ENCODE peak calls at places on chromosome 5, in seven cellular contexts. J, L, Z, B, P, E and W are unnamed samples.

GRCh38 chr5:142833517-142834446 is 63.6 kb downstream of the ARHGAP26 start:
- DNase-seq in J (no peak), L (no peak), Z (no peak), B (no peak), P (no peak), E (no peak), W (no peak)

GRCh38 chr5:1367149-1367548 is 22.2 kb upstream of the CLPTM1L start:
- DNase-seq in J (no peak), L (no peak), Z (no peak), B (no peak), P (no peak), E (no peak), W (no peak)

GRCh38 chr5:159456722-159457462 is 126.6 kb upstream of the IL12B start:
- DNase-seq in J (no peak), L (peak; percentile 77), Z (no peak), B (peak; percentile 71), P (no peak), E (peak; percentile 63), W (no peak)

GRCh38 chr5:55187370-55187769 is 14.4 kb upstream of the CDC20B start:
- DNase-seq in J (no peak), L (peak; percentile 42), Z (no peak), B (peak; percentile 67), P (no peak), E (peak; percentile 54), W (no peak)

GRCh38 chr5:141951341-141951781 is 6.6 kb downstream of the PCDH12 start:
- DNase-seq in J (peak; percentile 58), L (no peak), Z (no peak), B (no peak), P (no peak), E (no peak), W (no peak)

GRCh38 chr5:43075319-43076293 is 35.5 kb upstream of the ANXA2R start:
- DNase-seq in J (no peak), L (no peak), Z (no peak), B (no peak), P (no peak), E (no peak), W (no peak)

GRCh38 chr5:82738681-82739080 is 338.5 kb downstream of the TMEM167A start:
- DNase-seq in J (no peak), L (no peak), Z (no peak), B (no peak), P (no peak), E (no peak), W (no peak)

GRCh38 chr5:157484768-157485167 is 24.8 kb downstream of the NIPAL4 start:
- DNase-seq in J (no peak), L (no peak), Z (no peak), B (no peak), P (no peak), E (no peak), W (no peak)

GRCh38 chr5:5658226-5658625 is 235.7 kb downstream of the ICE1 start:
- DNase-seq in J (no peak), L (no peak), Z (no peak), B (peak; percentile 27), P (no peak), E (no peak), W (no peak)

GRCh38 chr5:150905312-150905683 is 518 bp upstream of the ZNF300 start:
- DNase-seq in J (no peak), L (no peak), Z (no peak), B (no peak), P (no peak), E (no peak), W (no peak)

GRCh38 chr5:173395257-173395932 is 67.2 kb upstream of the STC2 start:
- DNase-seq in J (no peak), L (peak; percentile 17), Z (no peak), B (peak; percentile 9), P (no peak), E (no peak), W (no peak)

GRCh38 chr5:168342151-168342825 is 50.8 kb downstream of the WWC1 start:
- DNase-seq in J (no peak), L (peak; percentile 21), Z (no peak), B (no peak), P (no peak), E (no peak), W (no peak)

GRCh38 chr5:9545959-9546851 is at the start of gene SEMA5A:
- DNase-seq in J (peak; percentile 85), L (peak; percentile 74), Z (peak; percentile 69), B (peak; percentile 57), P (peak; percentile 72), E (peak; percentile 69), W (no peak)

GRCh38 chr5:132182366-132183040 is 45.1 kb downstream of the P4HA2 start:
- DNase-seq in J (no peak), L (peak; percentile 38), Z (no peak), B (peak; percentile 50), P (no peak), E (no peak), W (no peak)

GRCh38 chr5:124773291-124774001 is 27.0 kb upstream of the ZNF608 start:
- DNase-seq in J (no peak), L (no peak), Z (no peak), B (no peak), P (no peak), E (no peak), W (no peak)

GRCh38 chr5:5291357-5291756 is 131.1 kb upstream of the ICE1 start:
- DNase-seq in J (no peak), L (peak; percentile 12), Z (no peak), B (no peak), P (no peak), E (no peak), W (no peak)

GRCh38 chr5:170631471-170632195 is 127.8 kb downstream of the KCNIP1 start:
- DNase-seq in J (peak; percentile 69), L (no peak), Z (no peak), B (no peak), P (no peak), E (peak; percentile 33), W (no peak)

GRCh38 chr5:72427488-72428437 is 79.4 kb downstream of the ZNF366 start:
- DNase-seq in J (peak; percentile 15), L (peak; percentile 20), Z (no peak), B (peak; percentile 59), P (no peak), E (no peak), W (no peak)

GRCh38 chr5:98775962-98776687 is 2.7 kb downstream of the RGMB start:
- DNase-seq in J (no peak), L (peak; percentile 30), Z (no peak), B (peak; percentile 74), P (no peak), E (no peak), W (no peak)

GRCh38 chr5:181281984-181282316 is 21.0 kb upstream of the TRIM52 start:
- DNase-seq in J (no peak), L (no peak), Z (no peak), B (no peak), P (no peak), E (no peak), W (no peak)

GRCh38 chr5:14395411-14395810 is 186.2 kb upstream of the OTULINL start:
- DNase-seq in J (no peak), L (no peak), Z (no peak), B (no peak), P (no peak), E (no peak), W (no peak)

GRCh38 chr5:135832263-135832555 is 2.3 kb upstream of the SLC25A48 start:
- DNase-seq in J (no peak), L (no peak), Z (no peak), B (no peak), P (no peak), E (no peak), W (no peak)

GRCh38 chr5:68593211-68593701 is 377.7 kb downstream of the PIK3R1 start:
- DNase-seq in J (no peak), L (peak; percentile 6), Z (no peak), B (peak; percentile 5), P (peak; percentile 60), E (no peak), W (no peak)

GRCh38 chr5:69418559-69418958 is 3.6 kb downstream of the MARVELD2 start:
- DNase-seq in J (no peak), L (no peak), Z (no peak), B (no peak), P (no peak), E (no peak), W (no peak)

GRCh38 chr5:134227259-134227658 is 1.4 kb upstream of the PPP2CA start:
- DNase-seq in J (no peak), L (peak; percentile 36), Z (no peak), B (peak; percentile 43), P (no peak), E (no peak), W (no peak)

DNA sequence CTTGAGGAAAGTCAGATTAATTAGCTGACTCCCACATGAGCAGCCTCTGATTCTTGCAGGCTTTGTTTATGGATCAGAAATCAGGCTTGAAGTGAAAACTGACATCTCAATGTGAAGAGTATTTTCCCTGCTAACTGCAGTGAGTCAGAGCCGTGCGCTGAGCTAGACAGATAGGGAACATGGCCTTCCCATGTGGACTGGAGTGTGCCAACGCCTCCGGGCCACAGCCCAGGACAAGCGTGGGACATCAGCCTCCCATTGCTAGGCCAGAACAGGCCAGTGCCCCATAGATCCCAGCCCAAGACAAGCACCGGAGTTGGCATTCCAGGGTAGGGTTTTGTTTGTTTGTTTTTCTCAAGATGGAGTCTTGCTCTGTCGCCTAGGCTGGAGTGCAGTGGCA is 52.0 kb downstream of the ADAMTS2 start:
- DNase-seq in J (no peak), L (no peak), Z (no peak), B (no peak), P (no peak), E (no peak), W (no peak)
- TF ChIP-seq CTCF in J (no peak), L (no peak), Z (no peak), B (no peak), P (no peak), E (no peak), W (no peak)

DNA sequence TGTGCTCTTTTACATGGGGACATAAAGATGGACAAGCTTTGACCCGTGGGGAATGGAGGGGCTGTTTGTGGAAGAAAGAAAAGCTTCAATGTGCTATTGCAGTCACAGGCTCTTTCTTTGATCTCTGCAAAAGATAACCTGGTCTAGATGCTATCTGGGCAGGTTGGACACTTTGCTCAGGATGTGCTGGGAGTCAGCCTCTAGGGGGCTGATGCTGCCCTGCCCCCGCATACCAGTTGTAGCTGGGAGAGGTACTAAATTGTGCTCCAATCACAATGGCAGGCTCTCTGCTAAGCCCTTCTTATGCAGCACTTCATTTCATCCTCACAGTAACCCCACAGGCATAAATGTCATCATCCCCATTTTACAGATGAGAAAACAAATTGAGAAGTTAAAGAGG is 67.2 kb downstream of the PSD2 start:
- DNase-seq in J (no peak), L (no peak), Z (no peak), B (no peak), P (no peak), E (no peak), W (no peak)
- TF ChIP-seq CTCF in J (no peak), L (peak; percentile 13), Z (no peak), B (peak; percentile 29), P (no peak), E (no peak), W (no peak)

DNA sequence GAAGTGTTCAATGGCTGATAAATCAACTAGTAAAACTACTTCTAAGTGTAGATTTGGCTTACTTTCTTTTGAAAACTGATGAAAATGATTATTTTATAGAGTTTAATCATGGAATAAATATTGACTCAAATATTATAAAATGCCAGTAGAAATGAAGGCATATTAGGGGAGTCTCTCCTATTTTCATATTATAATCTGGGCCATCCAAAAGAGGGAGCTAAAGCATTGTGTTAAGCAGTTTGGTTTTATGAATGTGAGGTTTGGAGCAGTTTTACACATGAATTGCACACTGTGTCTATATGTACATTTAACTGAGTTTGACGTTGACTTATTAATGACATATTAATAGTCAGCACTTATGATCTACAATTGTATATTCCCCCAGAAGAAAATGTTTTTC is 17.4 kb downstream of the CDH9 start:
- DNase-seq in J (no peak), L (peak; percentile 23), Z (no peak), B (peak; percentile 28), P (no peak), E (no peak), W (no peak)
- TF ChIP-seq CTCF in J (no peak), L (no peak), Z (no peak), B (peak; percentile 21), P (no peak), E (peak; percentile 51), W (no peak)

GRCh38 chr5:11126844-11127243 is 365.8 kb upstream of the DAP start:
- DNase-seq in J (no peak), L (no peak), Z (no peak), B (no peak), P (no peak), E (no peak), W (no peak)
- TF ChIP-seq CTCF in J (no peak), L (no peak), Z (no peak), B (no peak), P (no peak), E (no peak), W (no peak)